ENCODE peak calls at places on chromosomes 2 and 18, in six cellular contexts. J is neuronal stem cell, E is ovary, V is AG04450, A is cardiac muscle cell, G is GM06990. W is an unnamed sample.

GRCh38 chr2:191486584-191487320 is 191.2 kb upstream of the NABP1 start:
- DNase-seq in G (no peak), J (no peak), A (no peak), E (no peak), V (peak), W (no peak)

GRCh38 chr18:3511980-3512379 is 62.0 kb downstream of the TGIF1 start:
- DNase-seq in G (no peak), V (peak), A (no peak), J (no peak), E (no peak), W (no peak)

GRCh38 chr2:96470636-96471035 is 34.5 kb downstream of the NEURL3 start:
- DNase-seq in G (peak), V (no peak), E (peak), J (peak), A (peak), W (peak)

GRCh38 chr2:226213717-226214116 is 585.9 kb downstream of the IRS1 start:
- DNase-seq in A (no peak), G (no peak), V (peak), J (no peak), E (no peak), W (no peak)

GRCh38 chr2:101741775-101742520 is 44.4 kb downstream of the MAP4K4 start:
- DNase-seq in E (no peak), A (no peak), J (peak), G (no peak), V (no peak), W (peak)

GRCh38 chr2:136894007-136894634 is 128.8 kb downstream of the THSD7B start:
- DNase-seq in V (no peak), E (no peak), G (no peak), J (no peak), A (no peak), W (no peak)

GRCh38 chr18:24128700-24129099 is 10.2 kb upstream of the CABYR start:
- DNase-seq in A (no peak), V (no peak), E (no peak), J (no peak), G (no peak), W (no peak)

GRCh38 chr18:28002841-28003240 is 174.1 kb downstream of the CDH2 start:
- DNase-seq in J (no peak), G (no peak), A (no peak), V (no peak), E (no peak), W (no peak)

GRCh38 chr18:59054892-59055291 is 84.8 kb upstream of the SEC11C start:
- DNase-seq in A (no peak), V (no peak), G (no peak), E (no peak), J (no peak), W (no peak)